ENCODE peak calls at places on chromosomes 12 and 14, in eight cellular contexts. One of them, this sample, is unnamed.

GRCh38 chr14:28609228-28609828 is 157.3 kb upstream of the FOXG1 start:
- DNase-seq in astrocyte: peak; percentile 36
- DNase-seq in AG04450: no peak
- DNase-seq in A549: peak; percentile 1
- DNase-seq in naive thymus-derived CD4-positive, alpha-beta T cell: no peak
- DNase-seq in uterus: no peak
- DNase-seq in H9: peak; percentile 43
- DNase-seq in mesendoderm: peak; percentile 66
- DNase-seq in this sample: no peak

GRCh38 chr12:108852674-108853073 is 4.7 kb downstream of the SSH1 start:
- DNase-seq in astrocyte: peak; percentile 44
- DNase-seq in AG04450: no peak
- DNase-seq in A549: no peak
- DNase-seq in naive thymus-derived CD4-positive, alpha-beta T cell: no peak
- DNase-seq in uterus: no peak
- DNase-seq in H9: no peak
- DNase-seq in mesendoderm: no peak
- DNase-seq in this sample: no peak

GRCh38 chr14:51458563-51458955 is 193.2 kb upstream of the FRMD6 start:
- DNase-seq in astrocyte: peak; percentile 97
- DNase-seq in AG04450: peak; percentile 90
- DNase-seq in A549: no peak
- DNase-seq in naive thymus-derived CD4-positive, alpha-beta T cell: no peak
- DNase-seq in uterus: no peak
- DNase-seq in H9: no peak
- DNase-seq in mesendoderm: no peak
- DNase-seq in this sample: no peak

GRCh38 chr12:116381240-116381743 is 103.8 kb upstream of the MED13L start:
- DNase-seq in astrocyte: no peak
- DNase-seq in AG04450: no peak
- DNase-seq in A549: no peak
- DNase-seq in naive thymus-derived CD4-positive, alpha-beta T cell: no peak
- DNase-seq in uterus: no peak
- DNase-seq in H9: no peak
- DNase-seq in mesendoderm: no peak
- DNase-seq in this sample: no peak

GRCh38 chr14:28952707-28953106 is 186.1 kb downstream of the FOXG1 start:
- DNase-seq in astrocyte: no peak
- DNase-seq in AG04450: no peak
- DNase-seq in A549: no peak
- DNase-seq in naive thymus-derived CD4-positive, alpha-beta T cell: no peak
- DNase-seq in uterus: no peak
- DNase-seq in H9: no peak
- DNase-seq in mesendoderm: no peak
- DNase-seq in this sample: no peak

GRCh38 chr12:29317556-29318363 is 63.2 kb downstream of the ERGIC2 start:
- DNase-seq in astrocyte: peak; percentile 36
- DNase-seq in AG04450: no peak
- DNase-seq in A549: peak; percentile 24
- DNase-seq in naive thymus-derived CD4-positive, alpha-beta T cell: peak; percentile 22
- DNase-seq in uterus: no peak
- DNase-seq in H9: peak; percentile 68
- DNase-seq in mesendoderm: peak; percentile 94
- DNase-seq in this sample: no peak

GRCh38 chr12:51270847-51271518 is 768 bp upstream of the SMAGP start:
- DNase-seq in astrocyte: peak; percentile 87
- DNase-seq in AG04450: peak; percentile 29
- DNase-seq in A549: peak; percentile 35
- DNase-seq in naive thymus-derived CD4-positive, alpha-beta T cell: no peak
- DNase-seq in uterus: no peak
- DNase-seq in H9: no peak
- DNase-seq in mesendoderm: peak; percentile 17
- DNase-seq in this sample: no peak

GRCh38 chr12:54227376-54227775 is 38.6 kb upstream of the SMUG1 start:
- DNase-seq in astrocyte: no peak
- DNase-seq in AG04450: no peak
- DNase-seq in A549: no peak
- DNase-seq in naive thymus-derived CD4-positive, alpha-beta T cell: no peak
- DNase-seq in uterus: no peak
- DNase-seq in H9: no peak
- DNase-seq in mesendoderm: no peak
- DNase-seq in this sample: no peak

GRCh38 chr12:122799635-122800243 is 25.4 kb downstream of the CCDC62 start:
- DNase-seq in astrocyte: no peak
- DNase-seq in AG04450: no peak
- DNase-seq in A549: no peak
- DNase-seq in naive thymus-derived CD4-positive, alpha-beta T cell: no peak
- DNase-seq in uterus: no peak
- DNase-seq in H9: no peak
- DNase-seq in mesendoderm: no peak
- DNase-seq in this sample: no peak

GRCh38 chr14:48805315-48805714 is 780.9 kb downstream of the RPS29 start:
- DNase-seq in astrocyte: no peak
- DNase-seq in AG04450: no peak
- DNase-seq in A549: no peak
- DNase-seq in naive thymus-derived CD4-positive, alpha-beta T cell: no peak
- DNase-seq in uterus: no peak
- DNase-seq in H9: peak; percentile 66
- DNase-seq in mesendoderm: peak; percentile 23
- DNase-seq in this sample: no peak

GRCh38 chr12:10409387-10409786 is at the start of gene KLRC4:
- DNase-seq in astrocyte: no peak
- DNase-seq in AG04450: no peak
- DNase-seq in A549: no peak
- DNase-seq in naive thymus-derived CD4-positive, alpha-beta T cell: no peak
- DNase-seq in uterus: no peak
- DNase-seq in H9: no peak
- DNase-seq in mesendoderm: no peak
- DNase-seq in this sample: no peak

GRCh38 chr12:47377414-47378221 is 297.9 kb upstream of the AMIGO2 start:
- DNase-seq in astrocyte: peak; percentile 100
- DNase-seq in AG04450: peak; percentile 97
- DNase-seq in A549: peak; percentile 90
- DNase-seq in naive thymus-derived CD4-positive, alpha-beta T cell: no peak
- DNase-seq in uterus: peak; percentile 100
- DNase-seq in H9: no peak
- DNase-seq in mesendoderm: no peak
- DNase-seq in this sample: peak; percentile 99

GRCh38 chr12:22684526-22685118 is 59.7 kb downstream of the ETNK1 start:
- DNase-seq in astrocyte: peak; percentile 33
- DNase-seq in AG04450: no peak
- DNase-seq in A549: no peak
- DNase-seq in naive thymus-derived CD4-positive, alpha-beta T cell: no peak
- DNase-seq in uterus: no peak
- DNase-seq in H9: no peak
- DNase-seq in mesendoderm: peak; percentile 63
- DNase-seq in this sample: no peak

GRCh38 chr12:104569348-104570173 is 112.8 kb downstream of the CHST11 start:
- DNase-seq in astrocyte: no peak
- DNase-seq in AG04450: no peak
- DNase-seq in A549: no peak
- DNase-seq in naive thymus-derived CD4-positive, alpha-beta T cell: peak; percentile 41
- DNase-seq in uterus: no peak
- DNase-seq in H9: no peak
- DNase-seq in mesendoderm: no peak
- DNase-seq in this sample: no peak

GRCh38 chr12:19909418-19909817 is 458.9 kb upstream of the PDE3A start:
- DNase-seq in astrocyte: no peak
- DNase-seq in AG04450: no peak
- DNase-seq in A549: no peak
- DNase-seq in naive thymus-derived CD4-positive, alpha-beta T cell: no peak
- DNase-seq in uterus: no peak
- DNase-seq in H9: no peak
- DNase-seq in mesendoderm: no peak
- DNase-seq in this sample: no peak

GRCh38 chr12:132084681-132085635 is 59.2 kb downstream of the DDX51 start:
- DNase-seq in astrocyte: peak; percentile 28
- DNase-seq in AG04450: no peak
- DNase-seq in A549: peak; percentile 68
- DNase-seq in naive thymus-derived CD4-positive, alpha-beta T cell: peak; percentile 69
- DNase-seq in uterus: peak; percentile 64
- DNase-seq in H9: peak; percentile 81
- DNase-seq in mesendoderm: peak; percentile 83
- DNase-seq in this sample: peak; percentile 85

GRCh38 chr12:57190037-57190436 is 26.6 kb upstream of the NXPH4 start:
- DNase-seq in astrocyte: peak; percentile 15
- DNase-seq in AG04450: no peak
- DNase-seq in A549: no peak
- DNase-seq in naive thymus-derived CD4-positive, alpha-beta T cell: no peak
- DNase-seq in uterus: no peak
- DNase-seq in H9: no peak
- DNase-seq in mesendoderm: no peak
- DNase-seq in this sample: no peak

GRCh38 chr12:172732-173161 is 41.2 kb downstream of the SLC6A12 start:
- DNase-seq in astrocyte: no peak
- DNase-seq in AG04450: no peak
- DNase-seq in A549: no peak
- DNase-seq in naive thymus-derived CD4-positive, alpha-beta T cell: no peak
- DNase-seq in uterus: no peak
- DNase-seq in H9: no peak
- DNase-seq in mesendoderm: no peak
- DNase-seq in this sample: no peak

GRCh38 chr12:132886529-132887477 is 602 bp downstream of the CHFR start:
- DNase-seq in astrocyte: no peak
- DNase-seq in AG04450: no peak
- DNase-seq in A549: peak; percentile 12
- DNase-seq in naive thymus-derived CD4-positive, alpha-beta T cell: no peak
- DNase-seq in uterus: peak; percentile 25
- DNase-seq in H9: no peak
- DNase-seq in mesendoderm: peak; percentile 47
- DNase-seq in this sample: peak; percentile 70

GRCh38 chr14:101359221-101360044 is 201.9 kb upstream of the DIO3 start:
- DNase-seq in astrocyte: peak; percentile 10
- DNase-seq in AG04450: no peak
- DNase-seq in A549: no peak
- DNase-seq in naive thymus-derived CD4-positive, alpha-beta T cell: no peak
- DNase-seq in uterus: peak; percentile 86
- DNase-seq in H9: no peak
- DNase-seq in mesendoderm: peak; percentile 24
- DNase-seq in this sample: peak; percentile 95

GRCh38 chr12:108738165-108738564 is 6.8 kb upstream of the CORO1C start:
- DNase-seq in astrocyte: no peak
- DNase-seq in AG04450: no peak
- DNase-seq in A549: no peak
- DNase-seq in naive thymus-derived CD4-positive, alpha-beta T cell: no peak
- DNase-seq in uterus: no peak
- DNase-seq in H9: no peak
- DNase-seq in mesendoderm: no peak
- DNase-seq in this sample: no peak

GRCh38 chr12:29116414-29116813 is 32.7 kb upstream of the FAR2 start:
- DNase-seq in astrocyte: no peak
- DNase-seq in AG04450: no peak
- DNase-seq in A549: no peak
- DNase-seq in naive thymus-derived CD4-positive, alpha-beta T cell: no peak
- DNase-seq in uterus: no peak
- DNase-seq in H9: no peak
- DNase-seq in mesendoderm: no peak
- DNase-seq in this sample: no peak

GRCh38 chr14:68968051-68968450 is 11.1 kb downstream of the ACTN1 start:
- DNase-seq in astrocyte: no peak
- DNase-seq in AG04450: no peak
- DNase-seq in A549: no peak
- DNase-seq in naive thymus-derived CD4-positive, alpha-beta T cell: no peak
- DNase-seq in uterus: no peak
- DNase-seq in H9: no peak
- DNase-seq in mesendoderm: no peak
- DNase-seq in this sample: peak; percentile 57

GRCh38 chr12:124576061-124576650 is 8.7 kb upstream of the NCOR2 start:
- DNase-seq in astrocyte: no peak
- DNase-seq in AG04450: no peak
- DNase-seq in A549: no peak
- DNase-seq in naive thymus-derived CD4-positive, alpha-beta T cell: no peak
- DNase-seq in uterus: no peak
- DNase-seq in H9: no peak
- DNase-seq in mesendoderm: no peak
- DNase-seq in this sample: no peak

GRCh38 chr12:12008931-12009611 is 61.7 kb upstream of the BCL2L14 start:
- DNase-seq in astrocyte: peak; percentile 81
- DNase-seq in AG04450: no peak
- DNase-seq in A549: no peak
- DNase-seq in naive thymus-derived CD4-positive, alpha-beta T cell: peak; percentile 67
- DNase-seq in uterus: no peak
- DNase-seq in H9: peak; percentile 93
- DNase-seq in mesendoderm: peak; percentile 92
- DNase-seq in this sample: no peak

GRCh38 chr12:6790496-6791150 is 1.3 kb downstream of the CD4 start:
- DNase-seq in astrocyte: no peak
- DNase-seq in AG04450: no peak
- DNase-seq in A549: no peak
- DNase-seq in naive thymus-derived CD4-positive, alpha-beta T cell: no peak
- DNase-seq in uterus: no peak
- DNase-seq in H9: no peak
- DNase-seq in mesendoderm: no peak
- DNase-seq in this sample: no peak
- H3K27ac ChIP-seq in astrocyte: no peak overlapping the region
- H3K27ac ChIP-seq in AG04450: no peak overlapping the region
- H3K27ac ChIP-seq in A549: no peak overlapping the region
- H3K27ac ChIP-seq in naive thymus-derived CD4-positive, alpha-beta T cell: peak overlapping the region; percentile 86
- H3K27ac ChIP-seq in uterus: no peak overlapping the region
- H3K27ac ChIP-seq in H9: no peak overlapping the region
- H3K27ac ChIP-seq in mesendoderm: no peak overlapping the region
- H3K27ac ChIP-seq in this sample: no peak overlapping the region

GRCh38 chr14:22915886-22916521 is 2.9 kb downstream of the RBM23 start:
- DNase-seq in astrocyte: no peak
- DNase-seq in AG04450: no peak
- DNase-seq in A549: no peak
- DNase-seq in naive thymus-derived CD4-positive, alpha-beta T cell: no peak
- DNase-seq in uterus: no peak
- DNase-seq in H9: no peak
- DNase-seq in mesendoderm: no peak
- DNase-seq in this sample: no peak
- H3K27ac ChIP-seq in astrocyte: no peak overlapping the region
- H3K27ac ChIP-seq in AG04450: peak overlapping the region; percentile 31
- H3K27ac ChIP-seq in A549: no peak overlapping the region
- H3K27ac ChIP-seq in naive thymus-derived CD4-positive, alpha-beta T cell: peak overlapping the region; percentile 31
- H3K27ac ChIP-seq in uterus: no peak overlapping the region
- H3K27ac ChIP-seq in H9: no peak overlapping the region
- H3K27ac ChIP-seq in mesendoderm: no peak overlapping the region
- H3K27ac ChIP-seq in this sample: peak overlapping the region; percentile 6

DNA sequence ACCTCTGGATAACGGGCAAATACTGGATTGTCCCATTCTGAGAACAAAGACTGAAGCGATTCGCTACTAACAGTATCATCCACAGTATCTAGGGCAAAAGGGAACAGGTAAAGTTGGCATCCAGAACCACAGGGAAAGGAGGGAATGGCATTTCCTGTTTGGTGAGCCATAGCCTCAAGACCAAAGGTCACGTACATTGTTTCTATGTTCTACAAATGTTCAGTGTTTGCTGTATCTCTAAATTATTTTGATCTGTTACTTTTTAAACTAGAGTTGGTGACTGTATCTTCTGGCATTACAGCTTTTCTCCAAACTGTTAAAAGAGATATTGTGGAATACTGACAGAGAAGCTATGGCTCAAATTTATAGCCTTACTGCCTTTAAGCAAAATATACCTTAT is 9.7 kb downstream of the MLH3 start:
- DNase-seq in astrocyte: no peak
- DNase-seq in AG04450: no peak
- DNase-seq in A549: no peak
- DNase-seq in naive thymus-derived CD4-positive, alpha-beta T cell: no peak
- DNase-seq in uterus: no peak
- DNase-seq in H9: no peak
- DNase-seq in mesendoderm: no peak
- DNase-seq in this sample: no peak
- H3K27ac ChIP-seq in astrocyte: no peak overlapping the region
- H3K27ac ChIP-seq in AG04450: no peak overlapping the region
- H3K27ac ChIP-seq in A549: peak overlapping the region; percentile 67
- H3K27ac ChIP-seq in naive thymus-derived CD4-positive, alpha-beta T cell: no peak overlapping the region
- H3K27ac ChIP-seq in uterus: no peak overlapping the region
- H3K27ac ChIP-seq in H9: no peak overlapping the region
- H3K27ac ChIP-seq in mesendoderm: no peak overlapping the region
- H3K27ac ChIP-seq in this sample: no peak overlapping the region

GRCh38 chr14:102759416-102759815 is 17.8 kb upstream of the TRAF3 start:
- DNase-seq in astrocyte: no peak
- DNase-seq in AG04450: no peak
- DNase-seq in A549: no peak
- DNase-seq in naive thymus-derived CD4-positive, alpha-beta T cell: no peak
- DNase-seq in uterus: no peak
- DNase-seq in H9: peak; percentile 42
- DNase-seq in mesendoderm: no peak
- DNase-seq in this sample: no peak
- H3K27ac ChIP-seq in astrocyte: no peak overlapping the region
- H3K27ac ChIP-seq in AG04450: no peak overlapping the region
- H3K27ac ChIP-seq in A549: no peak overlapping the region
- H3K27ac ChIP-seq in naive thymus-derived CD4-positive, alpha-beta T cell: no peak overlapping the region
- H3K27ac ChIP-seq in uterus: no peak overlapping the region
- H3K27ac ChIP-seq in H9: no peak overlapping the region
- H3K27ac ChIP-seq in mesendoderm: no peak overlapping the region
- H3K27ac ChIP-seq in this sample: no peak overlapping the region

This sample was measured in sigmoid colon.